ENCODE peak calls at places on chromosome 12, in eight cellular contexts. One of them, this sample, is unnamed.
A peak's percentile ranks its signal among the peaks of the same experiment; 100 is the strongest.

GRCh38 chr12:48810817-48811453 is 7.4 kb upstream of the CACNB3 start:
- DNase-seq in right lobe of liver: no peak
- DNase-seq in fibroblast of mammary gland: peak; percentile 93
- DNase-seq in WERI-Rb-1: no peak
- DNase-seq in hepatocyte: peak; percentile 76
- DNase-seq in progenitor cell of endocrine pancreas: no peak
- DNase-seq in PC-9: no peak
- DNase-seq in CD8-positive, alpha-beta T cell: no peak
- DNase-seq in this sample: no peak

GRCh38 chr12:82841379-82841778 is 154.7 kb downstream of the TMTC2 start:
- DNase-seq in right lobe of liver: no peak
- DNase-seq in fibroblast of mammary gland: no peak
- DNase-seq in WERI-Rb-1: no peak
- DNase-seq in hepatocyte: no peak
- DNase-seq in progenitor cell of endocrine pancreas: no peak
- DNase-seq in PC-9: no peak
- DNase-seq in CD8-positive, alpha-beta T cell: no peak
- DNase-seq in this sample: no peak

GRCh38 chr12:12745576-12746211 is 28.5 kb downstream of the CDKN1B start:
- DNase-seq in right lobe of liver: no peak
- DNase-seq in fibroblast of mammary gland: no peak
- DNase-seq in WERI-Rb-1: peak; percentile 88
- DNase-seq in hepatocyte: no peak
- DNase-seq in progenitor cell of endocrine pancreas: no peak
- DNase-seq in PC-9: peak; percentile 45
- DNase-seq in CD8-positive, alpha-beta T cell: no peak
- DNase-seq in this sample: peak; percentile 32

GRCh38 chr12:101490286-101490920 is 15.3 kb downstream of the SPIC start:
- DNase-seq in right lobe of liver: no peak
- DNase-seq in fibroblast of mammary gland: no peak
- DNase-seq in WERI-Rb-1: peak; percentile 50
- DNase-seq in hepatocyte: peak; percentile 66
- DNase-seq in progenitor cell of endocrine pancreas: no peak
- DNase-seq in PC-9: peak; percentile 3
- DNase-seq in CD8-positive, alpha-beta T cell: no peak
- DNase-seq in this sample: no peak

GRCh38 chr12:24246921-24247320 is 297.5 kb upstream of the SOX5 start:
- DNase-seq in right lobe of liver: no peak
- DNase-seq in fibroblast of mammary gland: no peak
- DNase-seq in WERI-Rb-1: no peak
- DNase-seq in hepatocyte: no peak
- DNase-seq in progenitor cell of endocrine pancreas: no peak
- DNase-seq in PC-9: no peak
- DNase-seq in CD8-positive, alpha-beta T cell: no peak
- DNase-seq in this sample: no peak

GRCh38 chr12:98002887-98003493 is 512.4 kb upstream of the TMPO start:
- DNase-seq in right lobe of liver: no peak
- DNase-seq in fibroblast of mammary gland: peak; percentile 60
- DNase-seq in WERI-Rb-1: peak; percentile 70
- DNase-seq in hepatocyte: peak; percentile 72
- DNase-seq in progenitor cell of endocrine pancreas: no peak
- DNase-seq in PC-9: no peak
- DNase-seq in CD8-positive, alpha-beta T cell: no peak
- DNase-seq in this sample: no peak

GRCh38 chr12:121673013-121673441 is 3.6 kb upstream of the MORN3 start:
- DNase-seq in right lobe of liver: no peak
- DNase-seq in fibroblast of mammary gland: no peak
- DNase-seq in WERI-Rb-1: peak; percentile 67
- DNase-seq in hepatocyte: peak; percentile 29
- DNase-seq in progenitor cell of endocrine pancreas: no peak
- DNase-seq in PC-9: peak; percentile 66
- DNase-seq in CD8-positive, alpha-beta T cell: peak; percentile 21
- DNase-seq in this sample: no peak

GRCh38 chr12:106953352-106954260 is 2.1 kb upstream of the TMEM263 start:
- DNase-seq in right lobe of liver: no peak
- DNase-seq in fibroblast of mammary gland: peak; percentile 50
- DNase-seq in WERI-Rb-1: no peak
- DNase-seq in hepatocyte: no peak
- DNase-seq in progenitor cell of endocrine pancreas: no peak
- DNase-seq in PC-9: no peak
- DNase-seq in CD8-positive, alpha-beta T cell: no peak
- DNase-seq in this sample: no peak

GRCh38 chr12:11958216-11959091 is 112.3 kb upstream of the BCL2L14 start:
- DNase-seq in right lobe of liver: no peak
- DNase-seq in fibroblast of mammary gland: peak; percentile 98
- DNase-seq in WERI-Rb-1: no peak
- DNase-seq in hepatocyte: peak; percentile 16
- DNase-seq in progenitor cell of endocrine pancreas: no peak
- DNase-seq in PC-9: peak; percentile 60
- DNase-seq in CD8-positive, alpha-beta T cell: peak; percentile 33
- DNase-seq in this sample: no peak

GRCh38 chr12:84712747-84713146 is 199.9 kb downstream of the SLC6A15 start:
- DNase-seq in right lobe of liver: no peak
- DNase-seq in fibroblast of mammary gland: no peak
- DNase-seq in WERI-Rb-1: no peak
- DNase-seq in hepatocyte: no peak
- DNase-seq in progenitor cell of endocrine pancreas: no peak
- DNase-seq in PC-9: no peak
- DNase-seq in CD8-positive, alpha-beta T cell: no peak
- DNase-seq in this sample: no peak
- TF ChIP-seq CTCF in right lobe of liver: no peak
- TF ChIP-seq CTCF in fibroblast of mammary gland: no peak
- TF ChIP-seq CTCF in WERI-Rb-1: no peak
- TF ChIP-seq CTCF in hepatocyte: no peak
- TF ChIP-seq CTCF in progenitor cell of endocrine pancreas: no peak
- TF ChIP-seq CTCF in PC-9: no peak
- TF ChIP-seq CTCF in CD8-positive, alpha-beta T cell: no peak
- TF ChIP-seq CTCF in this sample: no peak

GRCh38 chr12:2640709-2641108 is 154.1 kb upstream of the FKBP4 start:
- DNase-seq in right lobe of liver: peak; percentile 42
- DNase-seq in fibroblast of mammary gland: peak; percentile 98
- DNase-seq in WERI-Rb-1: no peak
- DNase-seq in hepatocyte: peak; percentile 78
- DNase-seq in progenitor cell of endocrine pancreas: no peak
- DNase-seq in PC-9: no peak
- DNase-seq in CD8-positive, alpha-beta T cell: no peak
- DNase-seq in this sample: no peak

GRCh38 chr12:2640281-2640680 is 154.5 kb upstream of the FKBP4 start:
- DNase-seq in right lobe of liver: no peak
- DNase-seq in fibroblast of mammary gland: peak; percentile 86
- DNase-seq in WERI-Rb-1: no peak
- DNase-seq in hepatocyte: no peak
- DNase-seq in progenitor cell of endocrine pancreas: no peak
- DNase-seq in PC-9: no peak
- DNase-seq in CD8-positive, alpha-beta T cell: no peak
- DNase-seq in this sample: no peak

GRCh38 chr12:2637371-2637770 is 157.4 kb upstream of the FKBP4 start:
- DNase-seq in right lobe of liver: no peak
- DNase-seq in fibroblast of mammary gland: no peak
- DNase-seq in WERI-Rb-1: no peak
- DNase-seq in hepatocyte: no peak
- DNase-seq in progenitor cell of endocrine pancreas: no peak
- DNase-seq in PC-9: no peak
- DNase-seq in CD8-positive, alpha-beta T cell: no peak
- DNase-seq in this sample: no peak

GRCh38 chr12:2638273-2639019 is 156.3 kb upstream of the FKBP4 start:
- DNase-seq in right lobe of liver: no peak
- DNase-seq in fibroblast of mammary gland: no peak
- DNase-seq in WERI-Rb-1: no peak
- DNase-seq in hepatocyte: no peak
- DNase-seq in progenitor cell of endocrine pancreas: no peak
- DNase-seq in PC-9: no peak
- DNase-seq in CD8-positive, alpha-beta T cell: no peak
- DNase-seq in this sample: no peak

GRCh38 chr12:2639020-2639298 is 155.8 kb upstream of the FKBP4 start:
- DNase-seq in right lobe of liver: no peak
- DNase-seq in fibroblast of mammary gland: no peak
- DNase-seq in WERI-Rb-1: no peak
- DNase-seq in hepatocyte: no peak
- DNase-seq in progenitor cell of endocrine pancreas: no peak
- DNase-seq in PC-9: no peak
- DNase-seq in CD8-positive, alpha-beta T cell: no peak
- DNase-seq in this sample: no peak
- TF ChIP-seq CTCF in right lobe of liver: no peak
- TF ChIP-seq CTCF in fibroblast of mammary gland: no peak
- TF ChIP-seq CTCF in WERI-Rb-1: no peak
- TF ChIP-seq CTCF in hepatocyte: no peak
- TF ChIP-seq CTCF in progenitor cell of endocrine pancreas: no peak
- TF ChIP-seq CTCF in PC-9: no peak
- TF ChIP-seq CTCF in CD8-positive, alpha-beta T cell: no peak
- TF ChIP-seq CTCF in this sample: no peak

DNA sequence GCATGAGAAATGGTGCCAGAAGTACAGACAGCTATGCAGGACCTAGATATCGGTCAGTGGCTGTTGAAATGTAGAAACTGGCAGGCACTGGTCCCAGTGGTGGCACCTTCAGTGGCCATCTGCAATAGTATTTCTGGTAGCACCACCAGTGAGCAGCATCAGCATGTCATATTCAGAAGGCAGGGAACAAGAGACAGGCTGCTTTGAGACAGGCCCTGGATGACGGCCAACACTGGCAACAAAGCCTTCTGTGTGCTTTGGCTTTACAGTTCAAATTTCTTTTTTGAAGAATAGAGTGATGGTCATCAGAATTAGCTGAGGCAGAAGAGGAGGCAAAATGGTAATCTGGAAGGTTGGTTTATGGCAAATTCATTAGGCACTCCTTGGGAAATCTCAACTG is 273.4 kb upstream of the SLC16A7 start:
- DNase-seq in right lobe of liver: no peak
- DNase-seq in fibroblast of mammary gland: no peak
- DNase-seq in WERI-Rb-1: no peak
- DNase-seq in hepatocyte: no peak
- DNase-seq in progenitor cell of endocrine pancreas: no peak
- DNase-seq in PC-9: no peak
- DNase-seq in CD8-positive, alpha-beta T cell: no peak
- DNase-seq in this sample: no peak
- TF ChIP-seq CTCF in right lobe of liver: no peak
- TF ChIP-seq CTCF in fibroblast of mammary gland: no peak
- TF ChIP-seq CTCF in WERI-Rb-1: no peak
- TF ChIP-seq CTCF in hepatocyte: no peak
- TF ChIP-seq CTCF in progenitor cell of endocrine pancreas: no peak
- TF ChIP-seq CTCF in PC-9: no peak
- TF ChIP-seq CTCF in CD8-positive, alpha-beta T cell: no peak
- TF ChIP-seq CTCF in this sample: no peak

GRCh38 chr12:109598428-109598854 is 24.8 kb downstream of the MVK start:
- DNase-seq in right lobe of liver: no peak
- DNase-seq in fibroblast of mammary gland: no peak
- DNase-seq in WERI-Rb-1: no peak
- DNase-seq in hepatocyte: no peak
- DNase-seq in progenitor cell of endocrine pancreas: no peak
- DNase-seq in PC-9: no peak
- DNase-seq in CD8-positive, alpha-beta T cell: no peak
- DNase-seq in this sample: no peak

GRCh38 chr12:109596418-109597244 is 23.0 kb downstream of the MVK start:
- DNase-seq in right lobe of liver: no peak
- DNase-seq in fibroblast of mammary gland: no peak
- DNase-seq in WERI-Rb-1: peak; percentile 80
- DNase-seq in hepatocyte: no peak
- DNase-seq in progenitor cell of endocrine pancreas: no peak
- DNase-seq in PC-9: no peak
- DNase-seq in CD8-positive, alpha-beta T cell: no peak
- DNase-seq in this sample: no peak

GRCh38 chr12:109597414-109597794 is 23.8 kb downstream of the MVK start:
- DNase-seq in right lobe of liver: no peak
- DNase-seq in fibroblast of mammary gland: no peak
- DNase-seq in WERI-Rb-1: peak; percentile 7
- DNase-seq in hepatocyte: no peak
- DNase-seq in progenitor cell of endocrine pancreas: no peak
- DNase-seq in PC-9: no peak
- DNase-seq in CD8-positive, alpha-beta T cell: no peak
- DNase-seq in this sample: no peak

GRCh38 chr12:109599087-109599486 is 25.5 kb downstream of the MVK start:
- DNase-seq in right lobe of liver: no peak
- DNase-seq in fibroblast of mammary gland: no peak
- DNase-seq in WERI-Rb-1: no peak
- DNase-seq in hepatocyte: no peak
- DNase-seq in progenitor cell of endocrine pancreas: no peak
- DNase-seq in PC-9: no peak
- DNase-seq in CD8-positive, alpha-beta T cell: no peak
- DNase-seq in this sample: no peak

GRCh38 chr12:109597795-109598427 is 24.3 kb downstream of the MVK start:
- DNase-seq in right lobe of liver: peak; percentile 90
- DNase-seq in fibroblast of mammary gland: peak; percentile 77
- DNase-seq in WERI-Rb-1: peak; percentile 95
- DNase-seq in hepatocyte: peak; percentile 92
- DNase-seq in progenitor cell of endocrine pancreas: peak; percentile 82
- DNase-seq in PC-9: peak; percentile 81
- DNase-seq in CD8-positive, alpha-beta T cell: peak; percentile 65
- DNase-seq in this sample: peak; percentile 93
- TF ChIP-seq CTCF in right lobe of liver: peak; percentile 97
- TF ChIP-seq CTCF in fibroblast of mammary gland: peak; percentile 89
- TF ChIP-seq CTCF in WERI-Rb-1: peak; percentile 97
- TF ChIP-seq CTCF in hepatocyte: peak; percentile 98
- TF ChIP-seq CTCF in progenitor cell of endocrine pancreas: peak; percentile 98
- TF ChIP-seq CTCF in PC-9: peak; percentile 97
- TF ChIP-seq CTCF in CD8-positive, alpha-beta T cell: peak; percentile 85
- TF ChIP-seq CTCF in this sample: peak; percentile 100

GRCh38 chr12:122946690-122947271 is 19.5 kb downstream of the ABCB9 start:
- DNase-seq in right lobe of liver: peak; percentile 78
- DNase-seq in fibroblast of mammary gland: peak; percentile 100
- DNase-seq in WERI-Rb-1: peak; percentile 67
- DNase-seq in hepatocyte: peak; percentile 90
- DNase-seq in progenitor cell of endocrine pancreas: no peak
- DNase-seq in PC-9: peak; percentile 87
- DNase-seq in CD8-positive, alpha-beta T cell: peak; percentile 76
- DNase-seq in this sample: no peak
- TF ChIP-seq CTCF in right lobe of liver: no peak
- TF ChIP-seq CTCF in fibroblast of mammary gland: peak; percentile 48
- TF ChIP-seq CTCF in WERI-Rb-1: peak; percentile 44
- TF ChIP-seq CTCF in hepatocyte: peak; percentile 34
- TF ChIP-seq CTCF in progenitor cell of endocrine pancreas: no peak
- TF ChIP-seq CTCF in PC-9: no peak
- TF ChIP-seq CTCF in CD8-positive, alpha-beta T cell: no peak
- TF ChIP-seq CTCF in this sample: peak; percentile 21

GRCh38 chr12:45743247-45743646 is 13.7 kb downstream of the ARID2 start:
- DNase-seq in right lobe of liver: no peak
- DNase-seq in fibroblast of mammary gland: no peak
- DNase-seq in WERI-Rb-1: no peak
- DNase-seq in hepatocyte: no peak
- DNase-seq in progenitor cell of endocrine pancreas: no peak
- DNase-seq in PC-9: no peak
- DNase-seq in CD8-positive, alpha-beta T cell: no peak
- DNase-seq in this sample: no peak

GRCh38 chr12:45742590-45742989 is 13.1 kb downstream of the ARID2 start:
- DNase-seq in right lobe of liver: no peak
- DNase-seq in fibroblast of mammary gland: no peak
- DNase-seq in WERI-Rb-1: no peak
- DNase-seq in hepatocyte: no peak
- DNase-seq in progenitor cell of endocrine pancreas: no peak
- DNase-seq in PC-9: no peak
- DNase-seq in CD8-positive, alpha-beta T cell: no peak
- DNase-seq in this sample: no peak

GRCh38 chr12:45745861-45746277 is 16.4 kb downstream of the ARID2 start:
- DNase-seq in right lobe of liver: no peak
- DNase-seq in fibroblast of mammary gland: peak; percentile 48
- DNase-seq in WERI-Rb-1: no peak
- DNase-seq in hepatocyte: no peak
- DNase-seq in progenitor cell of endocrine pancreas: no peak
- DNase-seq in PC-9: no peak
- DNase-seq in CD8-positive, alpha-beta T cell: no peak
- DNase-seq in this sample: no peak
- TF ChIP-seq CTCF in right lobe of liver: no peak
- TF ChIP-seq CTCF in fibroblast of mammary gland: peak; percentile 32
- TF ChIP-seq CTCF in WERI-Rb-1: no peak
- TF ChIP-seq CTCF in hepatocyte: peak; percentile 39
- TF ChIP-seq CTCF in progenitor cell of endocrine pancreas: peak; percentile 30
- TF ChIP-seq CTCF in PC-9: peak; percentile 58
- TF ChIP-seq CTCF in CD8-positive, alpha-beta T cell: peak; percentile 57
- TF ChIP-seq CTCF in this sample: peak; percentile 51